ENCODE peak calls at places on chromosomes 2 and 18, in nine cellular contexts. Y is activated effector memory CD4-positive, alpha-beta T cell treated with anti-CD3 and anti-CD28 coated beads, Interleukin-2, amount 50 U/mL, for 16 hours; B is T-cell; I is fibroblast of the conjunctiva; R is kidney; N is mesendoderm; Q is HCEC 1CT; L is neuronal stem cell; F is HFFc6. M is an unnamed sample.

GRCh38 chr2:233349005-233349998 is 5.0 kb upstream of the DGKD start:
- DNase-seq in Q (no peak), B (no peak), Y (no peak), L (no peak), N (no peak), I (no peak), F (no peak), R (peak; percentile 81), M (no peak)

GRCh38 chr2:126761256-126761980 is 105.5 kb downstream of the GYPC start:
- DNase-seq in L (no peak), N (no peak), B (no peak), R (no peak), F (no peak), Q (no peak), I (no peak), Y (no peak), M (no peak)

GRCh38 chr2:133579295-133579694 is 11.0 kb upstream of the NCKAP5 start:
- DNase-seq in B (no peak), N (no peak), Y (no peak), Q (peak; percentile 56), L (no peak), F (no peak), I (peak; percentile 20), R (no peak), M (no peak)

GRCh38 chr18:33733376-33733775 is 155.4 kb downstream of the ASXL3 start:
- DNase-seq in R (no peak), Q (no peak), F (no peak), L (no peak), I (no peak), Y (no peak), B (no peak), N (no peak), M (no peak)

GRCh38 chr2:146893500-146894041 is 951.3 kb upstream of the ACVR2A start:
- DNase-seq in F (no peak), Q (no peak), I (peak; percentile 3), R (no peak), Y (no peak), N (no peak), B (no peak), L (no peak), M (no peak)

GRCh38 chr2:68253211-68254068 is 1.1 kb upstream of the PPP3R1 start:
- DNase-seq in B (no peak), N (peak; percentile 42), F (no peak), Y (peak; percentile 68), R (no peak), I (no peak), Q (no peak), L (peak; percentile 40), M (no peak)

GRCh38 chr2:69296421-69296820 is 90.6 kb downstream of the GFPT1 start:
- DNase-seq in Q (no peak), N (no peak), F (no peak), R (no peak), B (no peak), I (no peak), Y (no peak), L (no peak), M (no peak)

GRCh38 chr2:39118786-39119499 is 1.9 kb downstream of the SOS1 start:
- DNase-seq in F (no peak), N (no peak), R (no peak), L (no peak), Y (no peak), B (no peak), I (no peak), Q (no peak), M (no peak)

GRCh38 chr2:181585732-181586131 is 71.2 kb downstream of the CERKL start:
- DNase-seq in L (no peak), F (no peak), B (no peak), Y (no peak), N (no peak), R (no peak), I (no peak), Q (no peak), M (no peak)

GRCh38 chr2:28296243-28296642 is 96.4 kb upstream of the FOSL2 start:
- DNase-seq in L (no peak), I (no peak), F (peak; percentile 73), Y (no peak), R (no peak), Q (peak; percentile 83), B (no peak), N (no peak), M (no peak)

GRCh38 chr18:38966846-38967245 is 1401.2 kb upstream of the CELF4 start:
- DNase-seq in N (no peak), Y (no peak), B (no peak), L (no peak), R (no peak), I (no peak), Q (no peak), F (no peak), M (no peak)

GRCh38 chr2:119480184-119480583 is 44.1 kb downstream of the SCTR start:
- DNase-seq in N (no peak), I (no peak), R (no peak), B (no peak), F (no peak), Q (no peak), Y (no peak), L (no peak), M (no peak)

GRCh38 chr2:240463274-240463865 is 27.9 kb downstream of the GPC1 start:
- DNase-seq in L (no peak), F (no peak), Q (no peak), I (no peak), B (no peak), R (peak; percentile 73), Y (no peak), N (no peak), M (no peak)

GRCh38 chr18:35490894-35491688 is 6.7 kb downstream of the INO80C start:
- DNase-seq in F (no peak), L (no peak), Q (no peak), I (no peak), N (peak; percentile 77), R (no peak), B (no peak), Y (no peak), M (no peak)

GRCh38 chr2:239834143-239834542 is 191.0 kb downstream of the NDUFA10 start:
- DNase-seq in R (peak; percentile 53), N (no peak), L (no peak), Q (no peak), Y (peak; percentile 36), I (no peak), F (no peak), B (no peak), M (no peak)

GRCh38 chr2:164069542-164069941 is 333.7 kb upstream of the FIGN start:
- DNase-seq in I (no peak), L (no peak), Y (no peak), Q (no peak), F (no peak), N (no peak), B (no peak), R (no peak), M (no peak)

GRCh38 chr2:233698740-233699139 is 6.0 kb downstream of the UGT1A6 start:
- DNase-seq in R (no peak), F (no peak), N (no peak), Q (no peak), Y (no peak), L (no peak), B (no peak), I (no peak), M (no peak)

GRCh38 chr2:113080134-113080533 is 12.4 kb downstream of the IL1F10 start:
- DNase-seq in R (no peak), Q (peak; percentile 28), I (no peak), F (peak; percentile 15), B (peak; percentile 37), Y (peak; percentile 77), L (peak; percentile 55), N (peak; percentile 66), M (no peak)

GRCh38 chr2:31996571-31997150 is 14.1 kb downstream of the MEMO1 start:
- DNase-seq in Q (no peak), I (no peak), Y (no peak), B (no peak), F (no peak), L (no peak), N (no peak), R (no peak), M (no peak)

GRCh38 chr2:136985044-136985443 is 219.7 kb downstream of the THSD7B start:
- DNase-seq in Q (no peak), F (no peak), N (peak; percentile 67), R (no peak), B (no peak), Y (no peak), I (no peak), L (no peak), M (no peak)

GRCh38 chr2:73176205-73176880 is 26.0 kb upstream of the NOTO start:
- DNase-seq in F (no peak), Q (no peak), L (no peak), R (peak; percentile 74), Y (no peak), B (no peak), N (peak; percentile 37), I (no peak), M (no peak)

GRCh38 chr2:7844414-7844961 is 837.4 kb upstream of the ID2 start:
- DNase-seq in N (no peak), R (no peak), B (no peak), I (no peak), Y (no peak), F (no peak), L (no peak), Q (no peak), M (peak; percentile 37)

GRCh38 chr2:23614701-23615100 is 229.7 kb downstream of the KLHL29 start:
- DNase-seq in Y (no peak), N (no peak), L (no peak), I (no peak), B (no peak), F (no peak), R (peak; percentile 59), Q (no peak), M (no peak)

GRCh38 chr18:12048010-12048826 is 45.4 kb upstream of the ANKRD62 start:
- DNase-seq in L (no peak), Q (no peak), B (no peak), F (no peak), N (peak; percentile 29), R (no peak), Y (no peak), I (no peak), M (no peak)

GRCh38 chr2:22126978-22127377 is 1003.2 kb downstream of the TDRD15 start:
- DNase-seq in N (no peak), Q (no peak), L (no peak), F (no peak), B (no peak), I (no peak), R (no peak), Y (no peak), M (no peak)

GRCh38 chr18:59143441-59143840 is 3.8 kb downstream of the SEC11C start:
- DNase-seq in F (peak; percentile 32), N (no peak), Q (peak; percentile 12), I (no peak), Y (no peak), B (no peak), L (no peak), R (no peak), M (no peak)

GRCh38 chr2:3265471-3265870 is 112.1 kb downstream of the EIPR1 start:
- DNase-seq in Q (no peak), I (no peak), R (no peak), B (no peak), F (no peak), L (no peak), Y (no peak), N (no peak), M (no peak)

GRCh38 chr2:7097353-7097895 is 180.2 kb downstream of the RNF144A start:
- DNase-seq in N (peak; percentile 69), Q (peak; percentile 3), L (peak; percentile 77), B (peak; percentile 67), F (peak; percentile 27), Y (peak; percentile 90), I (peak; percentile 36), R (peak; percentile 88), M (no peak)

GRCh38 chr18:36460854-36461253 is 163.3 kb downstream of the FHOD3 start:
- DNase-seq in F (no peak), L (no peak), I (no peak), N (peak; percentile 31), R (peak; percentile 59), B (no peak), Q (no peak), Y (no peak), M (no peak)

GRCh38 chr2:119204525-119204924 is 19.1 kb upstream of the STEAP3 start:
- DNase-seq in B (no peak), N (no peak), Q (no peak), L (no peak), F (no peak), I (no peak), Y (peak; percentile 55), R (no peak), M (no peak)